ENCODE peak calls at places on chromosome 6, in four cellular contexts. Z is ovary, F is transverse colon, H is suprapubic skin. W is an unnamed sample.

GRCh38 chr6:127249619-127250018 is 17.0 kb upstream of the RNF146 start:
- DNase-seq in Z (no peak), F (no peak), H (no peak), W (no peak)

GRCh38 chr6:24935753-24936152 is at the start of gene RIPOR2:
- DNase-seq in Z (no peak), F (peak; percentile 47), H (no peak), W (peak; percentile 46)

GRCh38 chr6:166739655-166740318 is 112.7 kb upstream of the RPS6KA2 start:
- DNase-seq in Z (no peak), F (no peak), H (no peak), W (no peak)

GRCh38 chr6:36351152-36351571 is 14.5 kb upstream of the BNIP5 start:
- DNase-seq in Z (peak; percentile 20), F (no peak), H (no peak), W (no peak)

GRCh38 chr6:150072201-150072600 is 3.3 kb upstream of the ULBP3 start:
- DNase-seq in Z (no peak), F (peak; percentile 94), H (peak; percentile 76), W (peak; percentile 97)

GRCh38 chr6:16621002-16621401 is 140.3 kb downstream of the ATXN1 start:
- DNase-seq in Z (no peak), F (no peak), H (no peak), W (no peak)

GRCh38 chr6:162856885-162857284 is 129.1 kb downstream of the PACRG start:
- DNase-seq in Z (no peak), F (peak; percentile 11), H (no peak), W (no peak)

GRCh38 chr6:90297124-90297865 is 652 bp upstream of the BACH2 start:
- DNase-seq in Z (no peak), F (no peak), H (peak; percentile 77), W (no peak)

GRCh38 chr6:47484616-47485015 is 7.0 kb downstream of the CD2AP start:
- DNase-seq in Z (no peak), F (no peak), H (no peak), W (no peak)

GRCh38 chr6:145271086-145271485 is 464.2 kb downstream of the EPM2A start:
- DNase-seq in Z (no peak), F (peak; percentile 16), H (no peak), W (no peak)

GRCh38 chr6:90681863-90682262 is 95.0 kb upstream of the MAP3K7 start:
- DNase-seq in Z (no peak), F (no peak), H (no peak), W (no peak)

GRCh38 chr6:139482184-139482751 is 107.8 kb upstream of the CITED2 start:
- DNase-seq in Z (no peak), F (no peak), H (no peak), W (no peak)

GRCh38 chr6:49453221-49453620 is 9.8 kb downstream of the MMUT start:
- DNase-seq in Z (no peak), F (no peak), H (no peak), W (no peak)

GRCh38 chr6:397056-397455 is 5.5 kb downstream of the IRF4 start:
- DNase-seq in Z (no peak), F (no peak), H (no peak), W (no peak)

GRCh38 chr6:399785-400517 is 8.4 kb downstream of the IRF4 start:
- DNase-seq in Z (no peak), F (no peak), H (no peak), W (no peak)

GRCh38 chr6:398558-399078 is 7.1 kb downstream of the IRF4 start:
- DNase-seq in Z (no peak), F (no peak), H (no peak), W (no peak)

GRCh38 chr6:397604-398003 is 6.1 kb downstream of the IRF4 start:
- DNase-seq in Z (no peak), F (no peak), H (no peak), W (no peak)

DNA sequence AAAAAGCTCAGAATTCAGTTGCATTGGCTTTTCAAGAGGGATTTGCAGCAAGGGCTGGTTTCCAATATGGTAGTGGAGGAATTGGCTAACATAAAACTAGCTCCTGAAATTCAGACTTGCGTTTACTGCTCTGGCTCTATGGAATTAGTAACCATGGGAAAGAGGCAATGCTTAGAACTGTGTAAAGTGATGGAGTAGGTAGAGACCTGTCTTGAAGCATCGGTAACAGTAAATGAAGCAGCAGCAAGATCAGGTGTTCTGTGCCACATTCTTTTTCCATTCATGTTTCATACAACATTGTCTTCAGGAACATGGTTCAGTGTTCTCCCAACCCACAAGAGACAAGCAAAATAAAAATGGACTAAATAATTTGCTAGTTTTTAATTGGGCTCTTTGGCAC is 6.5 kb downstream of the IRF4 start:
- DNase-seq in Z (no peak), F (no peak), H (no peak), W (no peak)
- TF ChIP-seq POLR2A in Z (no peak), F (no peak), H (no peak), W (no peak)

DNA sequence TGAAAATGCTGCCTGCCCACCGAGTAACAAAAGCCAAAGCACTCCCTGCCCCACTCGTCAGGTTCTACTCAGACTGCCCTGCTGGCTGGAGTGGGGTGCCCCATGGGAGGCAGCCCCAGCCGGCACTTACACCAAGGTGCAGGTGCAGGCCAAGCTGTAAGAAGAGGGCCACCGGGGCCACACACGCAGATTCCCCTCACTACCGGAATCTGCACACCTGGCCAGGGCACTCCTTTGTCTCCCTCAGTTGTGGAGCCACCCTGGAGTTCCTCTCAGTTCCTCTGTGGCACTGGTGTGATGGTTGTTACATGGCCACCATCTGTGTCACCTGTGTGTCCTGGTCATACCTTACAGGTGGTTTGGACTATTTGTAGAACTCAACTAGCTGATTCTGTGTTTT is 112.4 kb downstream of the FOXO3 start:
- DNase-seq in Z (no peak), F (peak; percentile 67), H (no peak), W (no peak)
- H3K4me1 ChIP-seq in Z (peaks cover 34% of the 10 kb centered on the region), F (peaks cover 69% of the 10 kb centered on the region), H (peaks cover 66% of the 10 kb centered on the region), W (peaks cover 68% of the 10 kb centered on the region)

GRCh38 chr6:31620586-31621319 is at the start of gene PRRC2A:
- DNase-seq in Z (peak; percentile 96), F (peak; percentile 96), H (peak; percentile 98), W (peak; percentile 80)
- TF ChIP-seq EP300 in Z (no peak), F (no peak), H (no peak), W (no peak)

GRCh38 chr6:148445116-148445515 is 102.5 kb downstream of the SASH1 start:
- DNase-seq in Z (no peak), F (no peak), H (no peak), W (no peak)

GRCh38 chr6:148447521-148448230 is 105.0 kb downstream of the SASH1 start:
- DNase-seq in Z (no peak), F (no peak), H (no peak), W (no peak)

GRCh38 chr6:148443798-148444560 is 101.3 kb downstream of the SASH1 start:
- DNase-seq in Z (no peak), F (no peak), H (no peak), W (no peak)

GRCh38 chr6:148446681-148447080 is 104.0 kb downstream of the SASH1 start:
- DNase-seq in Z (no peak), F (no peak), H (no peak), W (no peak)

DNA sequence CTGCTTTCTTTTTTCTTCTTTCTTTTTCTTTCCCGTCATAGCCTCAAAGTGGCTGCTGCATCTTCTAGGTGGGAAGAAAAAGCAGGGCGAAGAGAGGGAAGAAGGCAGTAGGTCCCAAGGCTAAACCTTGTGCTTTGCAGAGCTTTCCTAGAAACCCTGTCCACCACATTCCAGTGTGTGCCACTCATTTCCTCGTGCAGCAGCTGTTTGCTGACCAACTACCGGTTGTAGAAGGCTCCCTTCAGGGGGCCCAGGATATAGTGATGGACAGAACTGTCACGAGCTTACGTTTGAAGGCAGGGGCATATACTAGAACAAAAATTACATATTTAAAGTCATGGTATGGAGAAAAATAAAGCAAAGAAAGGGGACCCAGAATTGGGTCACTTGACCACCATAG is 103.0 kb downstream of the SASH1 start:
- DNase-seq in Z (no peak), F (no peak), H (no peak), W (no peak)
- TF ChIP-seq POLR2A in Z (no peak), F (no peak), H (no peak), W (no peak)

GRCh38 chr6:44260011-44260410 is 2.7 kb upstream of the SLC35B2 start:
- DNase-seq in Z (no peak), F (no peak), H (no peak), W (peak; percentile 53)
- H3K4me1 ChIP-seq in Z (peaks cover 14% of the 10 kb centered on the region), F (peaks cover 28% of the 10 kb centered on the region), H (peaks cover 55% of the 10 kb centered on the region), W (peaks cover 53% of the 10 kb centered on the region)

GRCh38 chr6:151324079-151324825 is 67.1 kb downstream of the ZBTB2 start:
- DNase-seq in Z (peak; percentile 86), F (peak; percentile 83), H (peak; percentile 90), W (peak; percentile 92)
- TF ChIP-seq EP300 in Z (peak; percentile 74), F (peak; percentile 87), H (no peak), W (no peak)

DNA sequence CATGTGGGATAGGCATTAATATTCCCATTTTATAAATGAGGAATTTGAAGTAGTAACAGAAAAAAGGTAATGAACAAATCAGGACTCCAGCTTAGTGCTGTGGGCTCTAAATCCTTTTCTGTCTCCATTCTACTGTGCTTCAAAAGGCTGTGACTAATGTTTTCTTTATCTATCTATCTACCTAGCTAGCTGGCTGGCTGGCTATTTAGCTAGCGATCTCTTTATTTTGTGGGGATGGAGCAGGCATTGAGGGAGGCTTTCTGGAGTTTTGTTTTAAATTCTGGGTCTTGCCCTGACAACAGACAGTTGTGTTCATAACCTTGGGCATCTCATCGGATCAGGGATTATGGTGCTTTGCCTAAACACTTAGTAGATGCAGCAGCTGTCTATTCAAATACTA is 139.2 kb downstream of the SOX4 start:
- DNase-seq in Z (no peak), F (no peak), H (no peak), W (no peak)
- TF ChIP-seq POLR2A in Z (no peak), F (no peak), H (no peak), W (no peak)

GRCh38 chr6:80728830-80729229 is 622.4 kb downstream of the BCKDHB start:
- DNase-seq in Z (no peak), F (no peak), H (no peak), W (no peak)

GRCh38 chr6:80728340-80728739 is 621.9 kb downstream of the BCKDHB start:
- DNase-seq in Z (no peak), F (no peak), H (no peak), W (no peak)

GRCh38 chr6:80733645-80734044 is 627.2 kb downstream of the BCKDHB start:
- DNase-seq in Z (no peak), F (no peak), H (no peak), W (no peak)
- H3K4me1 ChIP-seq in Z (no peaks in the 10 kb centered on the region), F (no peaks in the 10 kb centered on the region), H (no peaks in the 10 kb centered on the region), W (no peaks in the 10 kb centered on the region)